ENCODE peak calls at places on chromosomes 11 and 22, in eight cellular contexts. One of them, this sample, is unnamed.
A peak's percentile ranks its signal among the peaks of the same experiment; 100 is the strongest.

GRCh38 chr11:67581469-67581868 is 2.1 kb upstream of the GSTP1 start:
- DNase-seq in PC-3: no peak
- DNase-seq in MM.1S: no peak
- DNase-seq in neural progenitor cell: peak; percentile 52
- DNase-seq in Karpas-422: peak; percentile 23
- DNase-seq in cardiac muscle cell: no peak
- DNase-seq in body of pancreas: peak; percentile 50
- DNase-seq in suprapubic skin: no peak
- DNase-seq in this sample: no peak

GRCh38 chr11:72233056-72233772 is 8.6 kb downstream of the INPPL1 start:
- DNase-seq in PC-3: no peak
- DNase-seq in MM.1S: no peak
- DNase-seq in neural progenitor cell: no peak
- DNase-seq in Karpas-422: no peak
- DNase-seq in cardiac muscle cell: no peak
- DNase-seq in body of pancreas: no peak
- DNase-seq in suprapubic skin: no peak
- DNase-seq in this sample: no peak

GRCh38 chr22:18121436-18122253 is 11.0 kb downstream of the TUBA8 start:
- DNase-seq in PC-3: no peak
- DNase-seq in MM.1S: no peak
- DNase-seq in neural progenitor cell: peak; percentile 71
- DNase-seq in Karpas-422: no peak
- DNase-seq in cardiac muscle cell: no peak
- DNase-seq in body of pancreas: no peak
- DNase-seq in suprapubic skin: no peak
- DNase-seq in this sample: no peak

GRCh38 chr11:12523180-12523924 is 146.0 kb downstream of the PARVA start:
- DNase-seq in PC-3: no peak
- DNase-seq in MM.1S: no peak
- DNase-seq in neural progenitor cell: no peak
- DNase-seq in Karpas-422: no peak
- DNase-seq in cardiac muscle cell: no peak
- DNase-seq in body of pancreas: no peak
- DNase-seq in suprapubic skin: no peak
- DNase-seq in this sample: no peak

GRCh38 chr11:9574556-9574805 is 1.0 kb downstream of the WEE1 start:
- DNase-seq in PC-3: no peak
- DNase-seq in MM.1S: no peak
- DNase-seq in neural progenitor cell: peak; percentile 67
- DNase-seq in Karpas-422: no peak
- DNase-seq in cardiac muscle cell: peak; percentile 55
- DNase-seq in body of pancreas: no peak
- DNase-seq in suprapubic skin: no peak
- DNase-seq in this sample: no peak

GRCh38 chr22:45602824-45603301 is 68.8 kb upstream of the ATXN10 start:
- DNase-seq in PC-3: no peak
- DNase-seq in MM.1S: peak; percentile 78
- DNase-seq in neural progenitor cell: peak; percentile 80
- DNase-seq in Karpas-422: peak; percentile 91
- DNase-seq in cardiac muscle cell: peak; percentile 48
- DNase-seq in body of pancreas: no peak
- DNase-seq in suprapubic skin: no peak
- DNase-seq in this sample: no peak

GRCh38 chr22:44928711-44929347 is 81.0 kb downstream of the PHF21B start:
- DNase-seq in PC-3: no peak
- DNase-seq in MM.1S: no peak
- DNase-seq in neural progenitor cell: no peak
- DNase-seq in Karpas-422: no peak
- DNase-seq in cardiac muscle cell: no peak
- DNase-seq in body of pancreas: no peak
- DNase-seq in suprapubic skin: no peak
- DNase-seq in this sample: no peak

GRCh38 chr22:35630387-35630793 is 13.3 kb upstream of the MB start:
- DNase-seq in PC-3: peak; percentile 68
- DNase-seq in MM.1S: no peak
- DNase-seq in neural progenitor cell: peak; percentile 18
- DNase-seq in Karpas-422: peak; percentile 41
- DNase-seq in cardiac muscle cell: peak; percentile 69
- DNase-seq in body of pancreas: no peak
- DNase-seq in suprapubic skin: no peak
- DNase-seq in this sample: no peak

GRCh38 chr11:405976-406795 is 8.6 kb downstream of the SIGIRR start:
- DNase-seq in PC-3: no peak
- DNase-seq in MM.1S: no peak
- DNase-seq in neural progenitor cell: no peak
- DNase-seq in Karpas-422: no peak
- DNase-seq in cardiac muscle cell: no peak
- DNase-seq in body of pancreas: peak; percentile 37
- DNase-seq in suprapubic skin: no peak
- DNase-seq in this sample: no peak

DNA sequence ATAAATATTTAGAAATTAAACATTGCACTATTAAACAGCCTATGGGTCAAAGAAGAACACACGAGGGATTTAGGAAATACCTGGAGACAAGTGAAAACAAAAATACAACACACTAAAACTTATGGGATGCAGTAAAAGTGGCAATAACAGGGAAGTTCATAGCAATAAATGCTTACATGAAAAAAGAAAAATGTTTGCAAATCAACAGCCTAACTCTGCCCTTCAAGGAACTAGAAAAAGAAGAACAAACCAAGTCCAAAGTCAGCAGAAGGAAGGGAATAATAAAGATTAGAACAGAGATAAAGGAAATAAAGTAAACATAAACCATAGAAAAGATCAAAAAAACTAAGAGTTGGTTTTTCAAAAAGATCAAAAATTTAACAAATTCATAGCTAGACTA is 31.6 kb downstream of the NXPE2 start:
- DNase-seq in PC-3: no peak
- DNase-seq in MM.1S: no peak
- DNase-seq in neural progenitor cell: no peak
- DNase-seq in Karpas-422: no peak
- DNase-seq in cardiac muscle cell: no peak
- DNase-seq in body of pancreas: no peak
- DNase-seq in suprapubic skin: no peak
- DNase-seq in this sample: no peak
- H3K4me1 ChIP-seq in PC-3: no peaks in the 10 kb centered on the region
- H3K4me1 ChIP-seq in MM.1S: no peaks in the 10 kb centered on the region
- H3K4me1 ChIP-seq in neural progenitor cell: no peaks in the 10 kb centered on the region
- H3K4me1 ChIP-seq in Karpas-422: no peaks in the 10 kb centered on the region
- H3K4me1 ChIP-seq in cardiac muscle cell: no peaks in the 10 kb centered on the region
- H3K4me1 ChIP-seq in body of pancreas: no peaks in the 10 kb centered on the region
- H3K4me1 ChIP-seq in suprapubic skin: no peaks in the 10 kb centered on the region
- H3K4me1 ChIP-seq in this sample: no peaks in the 10 kb centered on the region

DNA sequence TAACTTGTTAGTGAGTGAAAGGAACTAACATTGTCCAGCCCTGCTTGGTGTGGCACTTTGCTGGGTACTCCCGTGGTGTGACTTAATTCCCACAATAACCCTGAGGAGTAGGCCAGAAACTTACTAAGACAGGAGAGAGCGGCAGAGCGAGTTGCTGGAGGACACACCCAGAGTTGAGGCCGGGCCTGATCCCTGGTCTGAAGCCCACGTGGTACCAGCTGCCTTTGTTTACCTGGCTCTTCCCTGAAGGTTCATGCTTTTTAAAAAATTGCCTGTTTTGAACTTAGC is 594 bp downstream of the MPST start:
- DNase-seq in PC-3: peak; percentile 41
- DNase-seq in MM.1S: peak; percentile 34
- DNase-seq in neural progenitor cell: no peak
- DNase-seq in Karpas-422: no peak
- DNase-seq in cardiac muscle cell: peak; percentile 57
- DNase-seq in body of pancreas: peak; percentile 43
- DNase-seq in suprapubic skin: no peak
- DNase-seq in this sample: no peak
- H3K4me1 ChIP-seq in PC-3: peaks cover 7% of the 10 kb centered on the region
- H3K4me1 ChIP-seq in MM.1S: peaks cover 3% of the 10 kb centered on the region
- H3K4me1 ChIP-seq in neural progenitor cell: peaks cover 16% of the 10 kb centered on the region
- H3K4me1 ChIP-seq in Karpas-422: peaks cover 11% of the 10 kb centered on the region
- H3K4me1 ChIP-seq in cardiac muscle cell: no peaks in the 10 kb centered on the region
- H3K4me1 ChIP-seq in body of pancreas: peaks cover 81% of the 10 kb centered on the region
- H3K4me1 ChIP-seq in suprapubic skin: peaks cover 60% of the 10 kb centered on the region
- H3K4me1 ChIP-seq in this sample: peaks cover 21% of the 10 kb centered on the region

GRCh38 chr22:36872866-36873498 is 12.2 kb downstream of the NCF4 start:
- DNase-seq in PC-3: no peak
- DNase-seq in MM.1S: no peak
- DNase-seq in neural progenitor cell: no peak
- DNase-seq in Karpas-422: no peak
- DNase-seq in cardiac muscle cell: no peak
- DNase-seq in body of pancreas: no peak
- DNase-seq in suprapubic skin: no peak
- DNase-seq in this sample: no peak
- H3K4me1 ChIP-seq in PC-3: peaks cover 31% of the 10 kb centered on the region
- H3K4me1 ChIP-seq in MM.1S: peaks cover 20% of the 10 kb centered on the region
- H3K4me1 ChIP-seq in neural progenitor cell: no peaks in the 10 kb centered on the region
- H3K4me1 ChIP-seq in Karpas-422: no peaks in the 10 kb centered on the region
- H3K4me1 ChIP-seq in cardiac muscle cell: peaks cover 11% of the 10 kb centered on the region
- H3K4me1 ChIP-seq in body of pancreas: peaks cover 13% of the 10 kb centered on the region
- H3K4me1 ChIP-seq in suprapubic skin: peaks cover 29% of the 10 kb centered on the region
- H3K4me1 ChIP-seq in this sample: peaks cover 16% of the 10 kb centered on the region

GRCh38 chr11:41985799-41986198 is 526.3 kb upstream of the LRRC4C start:
- DNase-seq in PC-3: no peak
- DNase-seq in MM.1S: no peak
- DNase-seq in neural progenitor cell: no peak
- DNase-seq in Karpas-422: no peak
- DNase-seq in cardiac muscle cell: no peak
- DNase-seq in body of pancreas: no peak
- DNase-seq in suprapubic skin: no peak
- DNase-seq in this sample: no peak

GRCh38 chr11:41984023-41984422 is 524.6 kb upstream of the LRRC4C start:
- DNase-seq in PC-3: no peak
- DNase-seq in MM.1S: no peak
- DNase-seq in neural progenitor cell: no peak
- DNase-seq in Karpas-422: no peak
- DNase-seq in cardiac muscle cell: no peak
- DNase-seq in body of pancreas: no peak
- DNase-seq in suprapubic skin: no peak
- DNase-seq in this sample: no peak

GRCh38 chr11:41989173-41989572 is 529.7 kb upstream of the LRRC4C start:
- DNase-seq in PC-3: no peak
- DNase-seq in MM.1S: no peak
- DNase-seq in neural progenitor cell: no peak
- DNase-seq in Karpas-422: no peak
- DNase-seq in cardiac muscle cell: no peak
- DNase-seq in body of pancreas: no peak
- DNase-seq in suprapubic skin: no peak
- DNase-seq in this sample: no peak

GRCh38 chr11:41989800-41990380 is 530.4 kb upstream of the LRRC4C start:
- DNase-seq in PC-3: peak; percentile 50
- DNase-seq in MM.1S: no peak
- DNase-seq in neural progenitor cell: no peak
- DNase-seq in Karpas-422: no peak
- DNase-seq in cardiac muscle cell: no peak
- DNase-seq in body of pancreas: no peak
- DNase-seq in suprapubic skin: no peak
- DNase-seq in this sample: no peak
- H3K4me1 ChIP-seq in PC-3: peaks cover 8% of the 10 kb centered on the region
- H3K4me1 ChIP-seq in MM.1S: no peaks in the 10 kb centered on the region
- H3K4me1 ChIP-seq in neural progenitor cell: no peaks in the 10 kb centered on the region
- H3K4me1 ChIP-seq in Karpas-422: no peaks in the 10 kb centered on the region
- H3K4me1 ChIP-seq in cardiac muscle cell: no peaks in the 10 kb centered on the region
- H3K4me1 ChIP-seq in body of pancreas: no peaks in the 10 kb centered on the region
- H3K4me1 ChIP-seq in suprapubic skin: no peaks in the 10 kb centered on the region
- H3K4me1 ChIP-seq in this sample: no peaks in the 10 kb centered on the region

This sample was measured in CD4-positive, CD25-positive, alpha-beta regulatory T cell.